ENCODE peak calls at places on chromosome 12, in six cellular contexts. V, C, W, F, T and M are unnamed samples.
A peak's percentile ranks its signal among the peaks of the same experiment; 100 is the strongest.

GRCh38 chr12:6685814-6686213 is 3.4 kb downstream of the ZNF384 start:
- ATAC-seq in F (no peak), C (no peak), T (no peak), V (no peak), W (no peak), M (no peak)

GRCh38 chr12:130127909-130128763 is 34.1 kb upstream of the FZD10 start:
- ATAC-seq in V (no peak), F (no peak), C (peak; percentile 68), T (no peak), W (peak; percentile 49), M (no peak)

GRCh38 chr12:32217354-32218310 is 111.0 kb downstream of the BICD1 start:
- ATAC-seq in C (no peak), F (peak; percentile 34), T (no peak), V (no peak), W (no peak), M (no peak)

GRCh38 chr12:113049976-113050742 is 6.4 kb upstream of the DTX1 start:
- ATAC-seq in V (no peak), F (no peak), T (peak; percentile 83), W (peak; percentile 57), C (no peak), M (peak; percentile 75)

GRCh38 chr12:109919466-109919865 is 19.4 kb downstream of the TCHP start:
- ATAC-seq in V (no peak), C (no peak), F (no peak), W (no peak), T (no peak), M (no peak)

GRCh38 chr12:88334271-88334670 is 192.2 kb downstream of the TMTC3 start:
- ATAC-seq in V (no peak), F (peak; percentile 29), C (no peak), T (peak; percentile 88), W (peak; percentile 64), M (peak; percentile 25)

GRCh38 chr12:91529829-91530228 is 347.2 kb upstream of the DCN start:
- ATAC-seq in T (no peak), F (no peak), V (no peak), W (no peak), C (no peak), M (no peak)

GRCh38 chr12:16110596-16110995 is 166.9 kb downstream of the SLC15A5 start:
- ATAC-seq in T (no peak), C (no peak), F (no peak), W (no peak), V (no peak), M (no peak)

GRCh38 chr12:64459388-64460024 is 7.6 kb downstream of the TBK1 start:
- ATAC-seq in W (peak; percentile 46), T (peak; percentile 70), C (no peak), F (peak; percentile 15), V (peak; percentile 50), M (no peak)

GRCh38 chr12:24455811-24456210 is 493.1 kb downstream of the BCAT1 start:
- ATAC-seq in V (no peak), T (no peak), F (no peak), C (no peak), W (no peak), M (peak; percentile 20)